ENCODE peak calls at places on chromosome 12, in six cellular contexts. A is CD4-positive, alpha-beta T cell; U is esophagus squamous epithelium; M is A549; N is GM23248; B is body of pancreas. H is an unnamed sample.

GRCh38 chr12:14972816-14973215 is at the start of gene PDE6H:
- DNase-seq in N (no peak), M (no peak), A (no peak), B (no peak), U (no peak), H (no peak)

GRCh38 chr12:43917896-43918295 is 82.0 kb downstream of the TMEM117 start:
- DNase-seq in B (no peak), A (no peak), U (no peak), N (no peak), M (no peak), H (no peak)

GRCh38 chr12:46364777-46365580 is 7.6 kb downstream of the SLC38A2 start:
- DNase-seq in N (peak), B (peak), U (no peak), M (peak), A (no peak), H (no peak)

GRCh38 chr12:122785503-122785902 is 11.1 kb downstream of the CCDC62 start:
- DNase-seq in N (no peak), U (no peak), A (no peak), M (no peak), B (no peak), H (no peak)

GRCh38 chr12:71415336-71416231 is 24.0 kb upstream of the LGR5 start:
- DNase-seq in A (no peak), N (peak), B (peak), U (no peak), M (peak), H (no peak)

GRCh38 chr12:96108321-96108720 is 72.9 kb upstream of the LTA4H start:
- DNase-seq in B (no peak), N (no peak), M (peak), A (peak), U (no peak), H (no peak)

GRCh38 chr12:124513297-124513867 is 54.0 kb downstream of the NCOR2 start:
- DNase-seq in U (no peak), B (no peak), A (no peak), N (no peak), M (peak), H (no peak)

GRCh38 chr12:16327963-16328362 is 19.5 kb upstream of the MGST1 start:
- DNase-seq in A (no peak), B (no peak), U (no peak), M (no peak), N (no peak), H (no peak)

GRCh38 chr12:69417231-69417630 is 53.0 kb upstream of the FRS2 start:
- DNase-seq in M (no peak), A (no peak), N (no peak), U (no peak), B (no peak), H (no peak)
- H3K27ac ChIP-seq in M (peak), A (no peak), N (no peak), U (no peak), B (no peak), H (no peak)

DNA sequence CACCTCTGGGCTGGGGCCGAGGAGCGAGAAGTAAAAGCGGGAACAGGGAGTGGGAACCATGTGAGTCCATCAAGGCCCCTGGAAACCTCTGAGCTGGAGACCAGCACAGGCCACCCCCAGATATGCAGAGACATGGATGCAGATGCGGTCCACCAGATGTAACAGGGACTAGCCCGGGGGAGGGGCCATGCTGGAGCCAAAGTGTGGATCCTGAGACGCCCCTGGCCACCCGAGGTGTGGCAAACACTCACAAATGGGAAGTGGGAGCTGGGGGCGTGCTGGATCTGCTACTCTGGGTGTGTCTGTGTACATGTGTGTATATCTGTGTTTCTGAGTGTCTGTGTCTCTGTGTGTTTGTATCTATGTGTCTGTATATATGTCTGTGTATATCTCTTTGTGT is 12.8 kb downstream of the MYL2 start:
- DNase-seq in U (no peak), B (no peak), M (no peak), N (no peak), A (no peak), H (no peak)
- H3K27ac ChIP-seq in U (no peak), B (no peak), M (no peak), N (no peak), A (no peak), H (no peak)

GRCh38 chr12:52903855-52904508 is 894 bp downstream of the KRT8 start:
- DNase-seq in M (peak), U (no peak), N (peak), B (peak), A (peak), H (no peak)
- H3K27ac ChIP-seq in M (peak), U (peak), N (no peak), B (peak), A (no peak), H (peak)

GRCh38 chr12:91983935-91984334 is 161.7 kb downstream of the BTG1 start:
- DNase-seq in N (no peak), M (no peak), U (no peak), A (no peak), B (no peak), H (no peak)

GRCh38 chr12:91980345-91980744 is 165.3 kb downstream of the BTG1 start:
- DNase-seq in A (no peak), B (no peak), N (no peak), U (no peak), M (no peak), H (no peak)

GRCh38 chr12:91985002-91985767 is 160.5 kb downstream of the BTG1 start:
- DNase-seq in U (no peak), M (no peak), A (no peak), B (no peak), N (peak), H (no peak)

GRCh38 chr12:91984571-91984970 is 161.1 kb downstream of the BTG1 start:
- DNase-seq in U (no peak), B (no peak), M (no peak), N (peak), A (no peak), H (no peak)

DNA sequence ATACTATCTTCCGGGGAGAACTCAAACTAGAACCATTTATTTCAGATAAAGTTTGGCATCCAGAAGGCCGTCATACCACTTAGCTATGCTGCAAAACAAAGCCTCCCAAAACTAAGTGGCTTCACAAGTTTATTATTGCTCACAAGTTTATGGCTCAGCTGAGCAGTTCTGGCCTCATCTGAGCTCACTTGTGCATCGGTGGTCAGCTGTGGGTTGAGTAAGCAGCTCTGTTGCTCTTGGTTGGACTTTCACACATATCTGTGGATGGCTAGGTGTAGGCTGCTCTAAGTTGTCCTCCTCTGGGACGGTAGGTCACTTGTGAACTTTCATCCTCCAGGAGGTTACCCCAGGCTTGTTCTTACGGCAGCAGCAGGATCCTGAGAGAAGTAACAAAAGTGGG is 162.7 kb downstream of the BTG1 start:
- DNase-seq in N (no peak), M (no peak), B (peak), U (no peak), A (no peak), H (no peak)
- H3K27ac ChIP-seq in N (no peak), M (no peak), B (no peak), U (no peak), A (no peak), H (no peak)

DNA sequence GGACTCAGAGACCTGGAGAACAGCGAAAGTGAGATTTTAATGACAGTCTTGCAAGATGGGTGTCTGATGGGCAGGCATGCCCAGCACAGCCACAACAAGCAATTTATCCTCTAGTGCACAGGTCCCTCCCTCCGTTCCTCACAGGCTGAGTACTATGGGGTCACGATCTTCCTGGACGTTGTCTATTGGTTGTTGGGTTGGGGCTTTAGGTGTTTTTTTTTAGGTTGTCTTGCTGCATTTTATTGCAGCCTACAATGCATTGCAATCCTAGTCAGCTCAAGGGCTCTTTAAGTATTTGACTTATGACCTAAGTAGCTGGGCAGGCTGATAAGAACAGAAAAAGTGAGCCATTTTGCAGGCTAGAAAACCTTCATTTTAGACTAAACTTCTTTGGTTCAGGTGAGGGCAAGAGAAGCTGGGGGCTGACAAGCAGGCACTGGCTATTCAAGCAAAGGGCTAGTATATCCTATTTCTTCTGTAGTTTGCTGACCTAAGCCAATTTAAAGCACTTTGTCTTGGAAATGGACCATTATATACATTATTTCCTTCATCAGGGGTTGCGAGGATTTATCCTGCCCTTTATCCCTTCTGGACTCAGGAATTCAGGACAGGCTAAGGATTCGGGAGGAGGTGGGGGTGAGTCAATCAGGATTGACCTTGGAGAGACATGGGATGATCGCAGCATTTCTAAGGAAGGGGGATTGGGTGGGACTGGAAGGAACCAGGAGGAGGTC is 6.0 kb downstream of the KRT7 start:
- DNase-seq in U (no peak), B (no peak), M (peak), N (no peak), A (no peak), H (no peak)
- H3K27ac ChIP-seq in U (no peak), B (peak), M (peak), N (no peak), A (no peak), H (peak)

DNA sequence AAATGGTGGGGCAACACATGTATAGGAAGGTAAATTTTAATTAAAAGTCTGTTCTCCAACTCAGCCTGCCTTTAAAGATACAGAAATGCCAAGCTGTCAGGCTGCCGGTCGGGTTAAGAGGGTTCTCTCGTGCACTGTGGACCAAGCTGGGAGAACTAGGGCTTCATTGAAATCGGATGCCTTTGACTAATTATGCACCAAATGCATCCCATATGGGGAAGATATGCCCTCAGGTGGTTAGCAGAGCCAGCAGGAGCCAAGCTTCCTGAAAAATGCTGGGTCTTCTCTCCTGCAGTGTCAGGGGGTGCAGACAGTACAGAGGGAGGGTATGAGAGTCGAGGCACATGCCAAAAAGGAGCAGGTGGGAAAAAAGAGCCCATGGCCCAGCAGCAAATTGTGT is 236.1 kb downstream of the CACNA1C start:
- DNase-seq in A (no peak), N (no peak), U (no peak), B (no peak), M (no peak), H (no peak)
- H3K27ac ChIP-seq in A (no peak), N (no peak), U (no peak), B (no peak), M (no peak), H (no peak)

GRCh38 chr12:109458771-109459208 is 18.3 kb downstream of the KCTD10 start:
- DNase-seq in B (no peak), N (peak), U (no peak), A (no peak), M (no peak), H (no peak)
- H3K27ac ChIP-seq in B (no peak), N (peak), U (peak), A (no peak), M (no peak), H (no peak)

GRCh38 chr12:131001493-131001892 is 47.8 kb downstream of the ADGRD1 start:
- DNase-seq in U (no peak), A (no peak), B (no peak), N (peak), M (peak), H (no peak)

GRCh38 chr12:130998136-130998535 is 44.4 kb downstream of the ADGRD1 start:
- DNase-seq in M (no peak), B (no peak), N (no peak), U (no peak), A (no peak), H (no peak)

GRCh38 chr12:131002271-131002670 is 48.6 kb downstream of the ADGRD1 start:
- DNase-seq in N (no peak), M (no peak), U (no peak), A (no peak), B (no peak), H (no peak)

GRCh38 chr12:131003036-131003435 is 49.3 kb downstream of the ADGRD1 start:
- DNase-seq in A (no peak), N (no peak), M (no peak), B (no peak), U (no peak), H (no peak)

GRCh38 chr12:131000000-131000486 is 46.3 kb downstream of the ADGRD1 start:
- DNase-seq in N (no peak), B (no peak), U (no peak), A (no peak), M (no peak), H (no peak)
- H3K27ac ChIP-seq in N (no peak), B (no peak), U (no peak), A (no peak), M (peak), H (no peak)

GRCh38 chr12:107853479-107853878 is 79.0 kb downstream of the ASCL4 start:
- DNase-seq in N (no peak), A (no peak), U (no peak), M (no peak), B (no peak), H (no peak)
- H3K27ac ChIP-seq in N (no peak), A (no peak), U (no peak), M (no peak), B (no peak), H (no peak)

DNA sequence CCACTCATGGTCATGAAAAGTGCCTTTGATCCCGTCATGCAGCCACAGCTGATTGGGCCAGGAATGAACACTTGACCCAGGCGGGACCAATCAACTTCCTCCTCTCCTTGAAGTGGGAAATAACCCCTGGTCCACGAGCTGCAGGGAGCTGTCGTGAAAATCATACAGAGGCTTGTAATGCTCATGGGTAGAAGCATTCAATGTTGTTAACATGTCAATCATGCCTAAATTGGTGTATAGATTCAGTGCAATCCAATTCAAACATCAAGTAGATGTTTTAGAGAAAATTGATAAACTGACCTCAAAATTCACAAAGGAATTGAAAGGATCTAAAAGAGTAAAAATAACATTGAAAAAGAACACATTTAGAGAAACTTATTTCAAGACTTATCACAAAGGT is 1019.0 kb upstream of the TMEM132C start:
- DNase-seq in N (no peak), M (no peak), B (no peak), U (no peak), A (no peak), H (no peak)
- H3K27ac ChIP-seq in N (no peak), M (no peak), B (no peak), U (no peak), A (no peak), H (no peak)